ENCODE peak calls at places on chromosomes 4 and X, in ten cellular contexts. S is CD8-positive, alpha-beta T cell; N is M059J; Y is ELR; W is stimulated activated CD4-positive, alpha-beta T cell treated with anti-CD3 and anti-CD28 coated beads, Interleukin-4, amount 100 ng/mL, for 1 hour; O is ACHN; B is Right ventricle myocardium superior; X is H54; T is endothelial cell of umbilical vein; L is neural crest cell. M is an unnamed sample.

GRCh38 chr4:158777423-158777822 is 8.6 kb downstream of the FNIP2 start:
- DNase-seq in N (no peak), L (no peak), S (no peak), Y (no peak), B (no peak), W (no peak), O (no peak), X (no peak), T (no peak), M (no peak)

GRCh38 chr4:125520258-125520990 is 205.7 kb downstream of the FAT4 start:
- DNase-seq in Y (peak; percentile 31), X (no peak), O (peak; percentile 56), B (no peak), T (peak; percentile 91), L (no peak), W (no peak), N (peak; percentile 37), S (no peak), M (no peak)

GRCh38 chr4:4607336-4608213 is 65.7 kb upstream of the STX18 start:
- DNase-seq in X (no peak), B (no peak), S (no peak), L (no peak), O (no peak), N (no peak), Y (no peak), W (no peak), T (no peak), M (no peak)

GRCh38 chrX:100648601-100649417 is 4.8 kb downstream of the SRPX2 start:
- DNase-seq in O (no peak), B (no peak), T (peak; percentile 58), Y (peak; percentile 43), S (no peak), N (peak; percentile 62), X (no peak), L (no peak), W (no peak), M (no peak)

GRCh38 chr4:172480471-172480870 is 667.3 kb downstream of the GALNTL6 start:
- DNase-seq in Y (no peak), O (no peak), S (no peak), T (no peak), W (no peak), B (no peak), N (no peak), L (no peak), X (no peak), M (no peak)

GRCh38 chr4:166318810-166319525 is 445.9 kb downstream of the TLL1 start:
- DNase-seq in N (peak; percentile 91), O (peak; percentile 5), T (no peak), Y (peak; percentile 90), S (no peak), B (no peak), X (no peak), L (no peak), W (no peak), M (no peak)

GRCh38 chrX:141989134-141989533 is 85.4 kb downstream of the MAGEC1 start:
- DNase-seq in S (no peak), X (no peak), Y (no peak), O (no peak), N (peak; percentile 34), B (no peak), T (no peak), W (no peak), L (no peak), M (no peak)

GRCh38 chr4:80619070-80619674 is 283.6 kb downstream of the CFAP299 start:
- DNase-seq in L (no peak), O (peak; percentile 23), S (no peak), N (no peak), X (no peak), T (no peak), B (no peak), Y (peak; percentile 13), W (no peak), M (no peak)

GRCh38 chr4:55947912-55948725 is 626 bp upstream of the CEP135 start:
- DNase-seq in N (peak; percentile 85), S (no peak), X (peak; percentile 37), L (peak; percentile 2), O (peak; percentile 69), Y (peak; percentile 95), W (peak; percentile 46), B (no peak), T (peak; percentile 98), M (no peak)

GRCh38 chr4:88857588-88857987 is 160.0 kb upstream of the NAP1L5 start:
- DNase-seq in S (no peak), X (no peak), B (no peak), W (no peak), Y (peak; percentile 7), O (no peak), L (no peak), N (peak; percentile 4), T (no peak), M (peak; percentile 41)

GRCh38 chr4:81527115-81527514 is 55.4 kb upstream of the RASGEF1B start:
- DNase-seq in W (no peak), S (no peak), Y (no peak), O (no peak), N (no peak), B (peak; percentile 80), X (no peak), L (no peak), T (no peak), M (no peak)

GRCh38 chrX:28665778-28666177 is 78.5 kb downstream of the IL1RAPL1 start:
- DNase-seq in T (no peak), X (no peak), S (no peak), W (no peak), N (no peak), O (no peak), B (no peak), L (no peak), Y (no peak), M (no peak)

M was measured in pons.